ENCODE peak calls at places on chromosomes 5 and 9, in four cellular contexts. Y, M, V and I are unnamed samples.

GRCh38 chr5:100731768-100732167 is 171.3 kb downstream of the ST8SIA4 start:
- DNase-seq in Y (peak; percentile 38), M (no peak), V (no peak), I (no peak)

GRCh38 chr9:21559402-21560280 is 77.5 kb upstream of the IFNE start:
- DNase-seq in Y (peak; percentile 48), M (peak; percentile 48), V (peak; percentile 34), I (peak; percentile 92)

GRCh38 chr5:141504216-141504615 is 15.3 kb downstream of the PCDHGC5 start:
- DNase-seq in Y (no peak), M (no peak), V (no peak), I (no peak)

GRCh38 chr9:133759146-133759900 is 21.2 kb upstream of the SARDH start:
- DNase-seq in Y (no peak), M (no peak), V (no peak), I (peak; percentile 97)

GRCh38 chr9:103816146-103816545 is 278.0 kb upstream of the SMC2 start:
- DNase-seq in Y (no peak), M (no peak), V (no peak), I (no peak)

GRCh38 chr5:62982348-62982747 is 403.7 kb downstream of the LRRC70 start:
- DNase-seq in Y (no peak), M (no peak), V (no peak), I (peak; percentile 3)

GRCh38 chr5:140113180-140113698 is 670 bp upstream of the PURA start:
- DNase-seq in Y (peak; percentile 6), M (no peak), V (peak; percentile 82), I (peak; percentile 84)

GRCh38 chr9:110427497-110428104 is 89.9 kb upstream of the TXNDC8 start:
- DNase-seq in Y (no peak), M (peak; percentile 29), V (peak; percentile 58), I (peak; percentile 36)

GRCh38 chr9:135098400-135099105 is 11.1 kb downstream of the OLFM1 start:
- DNase-seq in Y (no peak), M (no peak), V (no peak), I (peak; percentile 92)

GRCh38 chr5:133900498-133901270 is 67.7 kb downstream of the C5orf15 start:
- DNase-seq in Y (no peak), M (no peak), V (no peak), I (no peak)

GRCh38 chr5:178083942-178084341 is 29.4 kb upstream of the N4BP3 start:
- DNase-seq in Y (no peak), M (no peak), V (no peak), I (peak; percentile 23)

GRCh38 chr5:3116366-3116765 is 364.9 kb upstream of the IRX2 start:
- DNase-seq in Y (no peak), M (no peak), V (no peak), I (peak; percentile 53)

DNA sequence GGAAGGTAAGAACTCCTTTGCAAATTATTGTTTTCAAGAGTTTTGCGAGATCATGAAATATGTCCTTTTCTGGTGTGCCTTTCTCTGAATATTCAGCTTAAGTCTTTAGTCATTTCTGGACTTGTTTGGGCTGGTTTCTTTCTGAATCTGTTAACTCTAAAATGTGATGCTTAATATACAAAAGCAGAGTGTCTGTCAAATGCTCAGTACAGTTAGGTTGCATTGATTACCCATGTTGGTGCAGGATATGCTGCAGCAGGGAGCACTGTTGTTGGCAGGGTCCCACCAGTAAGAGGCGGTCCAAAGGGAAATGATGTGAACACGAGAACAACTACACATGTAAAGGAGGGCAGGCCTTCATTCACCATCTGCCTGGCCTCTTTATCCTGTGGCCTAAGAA is 47.7 kb downstream of the SPTAN1 start:
- DNase-seq in Y (no peak), M (no peak), V (no peak), I (no peak)
- H3K36me3 ChIP-seq in Y (peaks cover 77% of the 10 kb centered on the region), M (peaks cover 94% of the 10 kb centered on the region), V (peaks cover 96% of the 10 kb centered on the region), I (peaks cover 32% of the 10 kb centered on the region)

DNA sequence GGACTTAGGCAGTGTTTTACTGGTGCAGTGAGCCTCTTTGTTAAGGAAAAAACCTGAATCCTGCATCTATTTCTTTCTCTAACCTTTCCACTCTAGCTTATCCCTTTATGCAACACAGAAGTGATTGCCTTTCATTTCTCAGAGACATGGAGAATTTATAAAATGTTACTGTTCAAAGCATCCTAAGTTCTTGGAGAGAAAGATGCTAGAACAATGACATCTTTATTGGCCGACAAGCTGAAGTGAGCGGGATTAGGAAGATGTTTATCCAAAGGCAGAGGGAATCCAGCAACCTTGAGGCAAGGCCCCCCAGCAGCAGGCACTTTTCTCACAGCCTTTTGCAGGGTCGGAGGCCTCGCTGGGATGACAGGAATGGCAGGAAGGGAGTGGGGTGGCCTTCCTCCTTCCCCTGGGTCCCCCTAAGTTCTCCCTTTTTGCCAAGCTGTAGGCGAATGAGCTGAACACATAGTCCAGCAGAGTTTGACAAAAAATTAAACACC is 204.8 kb downstream of the GAPVD1 start:
- DNase-seq in Y (no peak), M (no peak), V (no peak), I (no peak)
- H3K27me3 ChIP-seq in Y (no peaks in the 10 kb centered on the region), M (no peaks in the 10 kb centered on the region), V (no peaks in the 10 kb centered on the region), I (no peaks in the 10 kb centered on the region)

DNA sequence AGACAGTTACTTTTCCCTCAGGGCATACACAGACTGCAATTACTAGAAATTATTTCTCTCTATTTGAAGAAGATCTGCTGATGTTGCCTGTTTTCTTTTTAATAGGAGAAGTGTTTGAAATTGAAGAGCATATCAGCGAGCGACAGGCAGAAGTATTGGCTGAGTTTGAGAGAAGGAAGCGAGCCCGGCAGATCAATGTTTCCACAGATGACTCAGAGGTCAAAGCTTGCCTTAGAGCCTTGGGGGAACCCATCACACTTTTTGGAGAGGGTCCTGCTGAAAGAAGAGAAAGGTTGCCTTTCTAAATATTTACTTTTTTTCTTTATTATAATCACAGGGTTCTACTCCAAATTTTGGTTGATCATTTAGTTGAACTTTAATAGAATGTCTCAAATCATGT is 3.4 kb downstream of the PRPF4 start:
- DNase-seq in Y (no peak), M (no peak), V (no peak), I (no peak)
- H3K36me3 ChIP-seq in Y (peaks cover 42% of the 10 kb centered on the region), M (peaks cover 73% of the 10 kb centered on the region), V (peaks cover 74% of the 10 kb centered on the region), I (peaks cover 39% of the 10 kb centered on the region)

GRCh38 chr5:153617190-153617589 is 126.7 kb downstream of the GRIA1 start:
- DNase-seq in Y (no peak), M (no peak), V (no peak), I (no peak)
- H3K27me3 ChIP-seq in Y (no peaks in the 10 kb centered on the region), M (no peaks in the 10 kb centered on the region), V (no peaks in the 10 kb centered on the region), I (no peaks in the 10 kb centered on the region)

DNA sequence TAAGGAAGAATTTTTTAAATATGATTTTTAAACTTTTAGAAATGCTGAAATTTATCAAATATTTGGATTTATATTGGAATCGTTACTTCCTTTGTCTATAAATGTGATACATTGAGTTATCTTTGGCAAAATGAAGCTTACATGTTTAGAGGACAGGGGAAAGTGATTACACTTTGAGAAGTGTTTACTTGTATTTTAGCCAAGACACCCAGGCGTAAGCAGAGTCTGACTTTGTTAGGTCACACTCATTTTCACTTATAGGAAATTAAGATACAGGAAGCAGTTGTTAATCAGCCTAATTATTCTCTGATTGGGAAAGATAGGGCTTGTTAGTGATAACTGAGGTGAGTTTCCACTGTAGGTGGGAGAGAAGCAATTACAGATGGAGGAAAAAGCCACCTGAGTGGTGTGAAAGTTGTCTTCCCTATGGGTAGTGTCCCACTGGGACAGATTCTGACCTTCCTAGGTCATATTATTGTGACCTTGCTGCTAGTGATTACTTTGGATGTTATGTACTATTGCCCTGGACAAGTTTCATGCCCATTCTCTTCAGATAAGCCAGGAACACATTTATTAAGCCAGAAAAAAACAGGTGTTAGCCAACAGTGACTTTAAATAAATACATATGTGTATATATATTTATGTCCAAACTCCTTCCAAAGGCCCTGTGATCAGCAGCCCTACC is 88.7 kb downstream of the UHRF2 start:
- DNase-seq in Y (no peak), M (no peak), V (no peak), I (no peak)
- H3K36me3 ChIP-seq in Y (peaks cover 58% of the 10 kb centered on the region), M (peaks cover 97% of the 10 kb centered on the region), V (peaks cover 60% of the 10 kb centered on the region), I (peaks cover 9% of the 10 kb centered on the region)

DNA sequence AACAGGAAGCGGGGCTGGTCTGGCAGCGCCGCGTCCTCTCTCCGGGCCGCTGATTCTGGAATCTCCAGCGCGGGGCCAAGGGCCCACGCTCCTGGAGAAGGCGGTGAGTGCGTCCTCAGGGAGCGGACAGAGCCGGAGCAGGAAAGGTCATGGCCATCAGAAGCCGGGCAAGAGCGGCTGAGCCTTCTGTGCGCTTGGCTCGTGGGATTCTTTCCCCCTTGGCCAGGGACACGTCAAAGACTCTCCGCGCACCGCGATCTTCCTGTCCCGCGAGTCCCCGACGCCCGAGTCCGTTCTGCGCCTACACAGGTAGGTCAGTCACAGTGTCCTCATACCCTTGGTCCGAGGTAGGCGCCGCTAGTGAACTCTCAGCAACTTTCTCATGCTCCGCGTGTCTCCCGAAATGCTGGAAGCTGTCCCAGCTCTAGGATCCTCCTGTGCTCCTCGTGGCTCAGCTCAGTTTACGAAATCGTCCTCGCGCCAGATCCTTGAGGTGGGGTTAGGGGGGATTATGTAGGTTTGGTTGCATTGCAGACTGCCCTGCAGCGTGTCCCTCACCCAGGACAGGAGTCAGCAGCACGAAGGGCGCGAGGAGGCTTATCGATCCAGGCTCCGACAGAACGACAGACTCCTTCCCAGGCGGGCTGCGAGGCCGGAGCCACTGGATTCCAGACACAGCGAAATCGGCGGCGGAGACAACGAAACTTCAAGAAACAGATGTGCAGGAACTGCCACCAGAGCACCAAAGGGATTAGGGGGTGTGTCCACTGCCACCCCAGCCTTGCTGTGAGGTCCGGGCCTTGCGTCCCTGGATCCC is 8.7 kb downstream of the LHX6 start:
- DNase-seq in Y (no peak), M (no peak), V (peak; percentile 33), I (peak; percentile 61)
- H3K27me3 ChIP-seq in Y (peaks cover 43% of the 10 kb centered on the region), M (peaks cover 72% of the 10 kb centered on the region), V (peaks cover 98% of the 10 kb centered on the region), I (peaks cover 99% of the 10 kb centered on the region)

GRCh38 chr5:157196045-157196444 is 15.4 kb downstream of the ITK start:
- DNase-seq in Y (peak; percentile 59), M (no peak), V (no peak), I (no peak)

GRCh38 chr5:157197088-157197487 is 16.4 kb downstream of the ITK start:
- DNase-seq in Y (peak; percentile 51), M (no peak), V (no peak), I (no peak)

GRCh38 chr5:157198277-157199058 is 17.8 kb downstream of the ITK start:
- DNase-seq in Y (no peak), M (no peak), V (no peak), I (no peak)

GRCh38 chr5:157189223-157189622 is 8.6 kb downstream of the ITK start:
- DNase-seq in Y (no peak), M (no peak), V (no peak), I (no peak)

GRCh38 chr5:157193699-157194424 is 13.2 kb downstream of the ITK start:
- DNase-seq in Y (peak; percentile 79), M (no peak), V (no peak), I (no peak)
- H3K36me3 ChIP-seq in Y (peaks cover 18% of the 10 kb centered on the region), M (no peaks in the 10 kb centered on the region), V (no peaks in the 10 kb centered on the region), I (no peaks in the 10 kb centered on the region)

GRCh38 chr9:126461608-126462007 is 135.0 kb downstream of the MVB12B start:
- DNase-seq in Y (no peak), M (no peak), V (no peak), I (no peak)
- H3K27me3 ChIP-seq in Y (no peaks in the 10 kb centered on the region), M (no peaks in the 10 kb centered on the region), V (no peaks in the 10 kb centered on the region), I (no peaks in the 10 kb centered on the region)